ENCODE peak calls at places on chromosomes 5 and 9, in seven cellular contexts. One of them, this sample, is unnamed.

GRCh38 chr9:132411091-132411508 is 1.1 kb downstream of the CFAP77 start:
- DNase-seq in mesendoderm: peak
- DNase-seq in IMR-90: peak
- DNase-seq in H9: peak
- DNase-seq in trophoblast cell: no peak
- DNase-seq in neuronal stem cell: peak
- DNase-seq in H1: peak
- DNase-seq in this sample: peak

GRCh38 chr9:32430720-32431119 is 46.3 kb downstream of the ACO1 start:
- DNase-seq in mesendoderm: no peak
- DNase-seq in IMR-90: peak
- DNase-seq in H9: no peak
- DNase-seq in trophoblast cell: no peak
- DNase-seq in neuronal stem cell: no peak
- DNase-seq in H1: no peak
- DNase-seq in this sample: peak

GRCh38 chr9:6757988-6758417 is 230 bp downstream of the KDM4C start:
- DNase-seq in mesendoderm: no peak
- DNase-seq in IMR-90: no peak
- DNase-seq in H9: no peak
- DNase-seq in trophoblast cell: no peak
- DNase-seq in neuronal stem cell: peak
- DNase-seq in H1: peak
- DNase-seq in this sample: no peak

GRCh38 chr5:126917918-126918623 is 112.3 kb downstream of the MARCHF3 start:
- DNase-seq in mesendoderm: peak
- DNase-seq in IMR-90: peak
- DNase-seq in H9: peak
- DNase-seq in trophoblast cell: no peak
- DNase-seq in neuronal stem cell: no peak
- DNase-seq in H1: no peak
- DNase-seq in this sample: peak

GRCh38 chr5:5135957-5136676 is 4.0 kb upstream of the ADAMTS16 start:
- DNase-seq in mesendoderm: no peak
- DNase-seq in IMR-90: peak
- DNase-seq in H9: no peak
- DNase-seq in trophoblast cell: no peak
- DNase-seq in neuronal stem cell: no peak
- DNase-seq in H1: no peak
- DNase-seq in this sample: peak

GRCh38 chr5:91848453-91848852 is 465.3 kb upstream of the ARRDC3 start:
- DNase-seq in mesendoderm: peak
- DNase-seq in IMR-90: peak
- DNase-seq in H9: no peak
- DNase-seq in trophoblast cell: no peak
- DNase-seq in neuronal stem cell: no peak
- DNase-seq in H1: no peak
- DNase-seq in this sample: peak

GRCh38 chr5:86500947-86501346 is 116.8 kb upstream of the COX7C start:
- DNase-seq in mesendoderm: peak
- DNase-seq in IMR-90: no peak
- DNase-seq in H9: no peak
- DNase-seq in trophoblast cell: no peak
- DNase-seq in neuronal stem cell: no peak
- DNase-seq in H1: no peak
- DNase-seq in this sample: peak

GRCh38 chr5:31193591-31194457 is at the start of gene CDH6:
- DNase-seq in mesendoderm: peak
- DNase-seq in IMR-90: peak
- DNase-seq in H9: peak
- DNase-seq in trophoblast cell: no peak
- DNase-seq in neuronal stem cell: peak
- DNase-seq in H1: peak
- DNase-seq in this sample: peak

GRCh38 chr9:133784731-133785561 is 46.8 kb upstream of the SARDH start:
- DNase-seq in mesendoderm: no peak
- DNase-seq in IMR-90: no peak
- DNase-seq in H9: no peak
- DNase-seq in trophoblast cell: peak
- DNase-seq in neuronal stem cell: no peak
- DNase-seq in H1: no peak
- DNase-seq in this sample: no peak

GRCh38 chr5:149605998-149606721 is 24.9 kb downstream of the ARHGEF37 start:
- DNase-seq in mesendoderm: no peak
- DNase-seq in IMR-90: peak
- DNase-seq in H9: no peak
- DNase-seq in trophoblast cell: peak
- DNase-seq in neuronal stem cell: no peak
- DNase-seq in H1: no peak
- DNase-seq in this sample: peak

GRCh38 chr5:68406767-68407232 is 191.2 kb downstream of the PIK3R1 start:
- DNase-seq in mesendoderm: no peak
- DNase-seq in IMR-90: no peak
- DNase-seq in H9: no peak
- DNase-seq in trophoblast cell: no peak
- DNase-seq in neuronal stem cell: no peak
- DNase-seq in H1: peak
- DNase-seq in this sample: no peak

GRCh38 chr9:116475201-116475600 is 211.9 kb upstream of the TRIM32 start:
- DNase-seq in mesendoderm: no peak
- DNase-seq in IMR-90: peak
- DNase-seq in H9: no peak
- DNase-seq in trophoblast cell: no peak
- DNase-seq in neuronal stem cell: no peak
- DNase-seq in H1: no peak
- DNase-seq in this sample: peak

GRCh38 chr5:140481758-140482157 is 65.7 kb upstream of the EIF4EBP3 start:
- DNase-seq in mesendoderm: no peak
- DNase-seq in IMR-90: peak
- DNase-seq in H9: no peak
- DNase-seq in trophoblast cell: no peak
- DNase-seq in neuronal stem cell: no peak
- DNase-seq in H1: no peak
- DNase-seq in this sample: no peak

GRCh38 chr5:142179776-142180387 is 71.3 kb downstream of the NDFIP1 start:
- DNase-seq in mesendoderm: no peak
- DNase-seq in IMR-90: no peak
- DNase-seq in H9: no peak
- DNase-seq in trophoblast cell: no peak
- DNase-seq in neuronal stem cell: no peak
- DNase-seq in H1: no peak
- DNase-seq in this sample: no peak

GRCh38 chr9:98806394-98807069 is 938 bp upstream of the GALNT12 start:
- DNase-seq in mesendoderm: no peak
- DNase-seq in IMR-90: peak
- DNase-seq in H9: no peak
- DNase-seq in trophoblast cell: no peak
- DNase-seq in neuronal stem cell: no peak
- DNase-seq in H1: no peak
- DNase-seq in this sample: no peak

GRCh38 chr9:135971106-135971766 is 10.1 kb upstream of the UBAC1 start:
- DNase-seq in mesendoderm: no peak
- DNase-seq in IMR-90: peak
- DNase-seq in H9: no peak
- DNase-seq in trophoblast cell: no peak
- DNase-seq in neuronal stem cell: no peak
- DNase-seq in H1: no peak
- DNase-seq in this sample: no peak

GRCh38 chr5:32233696-32234447 is 59.8 kb upstream of the GOLPH3 start:
- DNase-seq in mesendoderm: no peak
- DNase-seq in IMR-90: peak
- DNase-seq in H9: no peak
- DNase-seq in trophoblast cell: no peak
- DNase-seq in neuronal stem cell: no peak
- DNase-seq in H1: no peak
- DNase-seq in this sample: peak

GRCh38 chr5:74127377-74128338 is 501.7 kb downstream of the ARHGEF28 start:
- DNase-seq in mesendoderm: peak
- DNase-seq in IMR-90: peak
- DNase-seq in H9: no peak
- DNase-seq in trophoblast cell: no peak
- DNase-seq in neuronal stem cell: no peak
- DNase-seq in H1: no peak
- DNase-seq in this sample: no peak

GRCh38 chr9:114529285-114529684 is 24.0 kb upstream of the WHRN start:
- DNase-seq in mesendoderm: no peak
- DNase-seq in IMR-90: no peak
- DNase-seq in H9: no peak
- DNase-seq in trophoblast cell: no peak
- DNase-seq in neuronal stem cell: no peak
- DNase-seq in H1: no peak
- DNase-seq in this sample: no peak

GRCh38 chr9:133485531-133486260 is 6.8 kb upstream of the SLC2A6 start:
- DNase-seq in mesendoderm: no peak
- DNase-seq in IMR-90: no peak
- DNase-seq in H9: no peak
- DNase-seq in trophoblast cell: no peak
- DNase-seq in neuronal stem cell: no peak
- DNase-seq in H1: no peak
- DNase-seq in this sample: no peak

GRCh38 chr5:180394031-180394636 is 41.0 kb upstream of the GFPT2 start:
- DNase-seq in mesendoderm: peak
- DNase-seq in IMR-90: no peak
- DNase-seq in H9: peak
- DNase-seq in trophoblast cell: no peak
- DNase-seq in neuronal stem cell: no peak
- DNase-seq in H1: no peak
- DNase-seq in this sample: no peak

GRCh38 chr5:174596429-174596828 is 128.0 kb upstream of the MSX2 start:
- DNase-seq in mesendoderm: peak
- DNase-seq in IMR-90: peak
- DNase-seq in H9: no peak
- DNase-seq in trophoblast cell: no peak
- DNase-seq in neuronal stem cell: no peak
- DNase-seq in H1: no peak
- DNase-seq in this sample: peak

GRCh38 chr5:180624630-180625029 is 24.8 kb downstream of the FLT4 start:
- DNase-seq in mesendoderm: no peak
- DNase-seq in IMR-90: no peak
- DNase-seq in H9: no peak
- DNase-seq in trophoblast cell: no peak
- DNase-seq in neuronal stem cell: no peak
- DNase-seq in H1: no peak
- DNase-seq in this sample: no peak

GRCh38 chr5:149616727-149617284 is 35.5 kb downstream of the ARHGEF37 start:
- DNase-seq in mesendoderm: no peak
- DNase-seq in IMR-90: no peak
- DNase-seq in H9: no peak
- DNase-seq in trophoblast cell: no peak
- DNase-seq in neuronal stem cell: no peak
- DNase-seq in H1: no peak
- DNase-seq in this sample: no peak

DNA sequence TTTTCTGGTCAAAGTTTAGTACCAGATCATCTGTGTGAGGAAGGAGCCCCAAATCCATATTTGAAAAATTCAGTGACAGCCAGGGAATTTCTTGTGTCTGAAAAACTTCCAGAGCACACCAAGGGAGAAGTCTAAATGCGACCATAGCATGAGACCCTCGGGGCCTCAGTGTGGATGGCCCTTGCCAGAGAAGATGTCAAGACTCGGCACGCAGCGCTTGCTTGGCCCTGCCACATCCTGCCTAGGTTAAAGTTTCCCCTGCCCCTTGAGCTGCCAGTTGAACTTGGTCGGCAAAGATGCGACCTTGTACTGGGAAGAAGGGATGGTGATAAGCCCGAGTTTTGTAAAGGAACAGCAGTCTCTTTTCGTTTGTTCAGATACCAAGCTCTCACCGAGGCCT is 65.8 kb downstream of the IL31RA start:
- DNase-seq in mesendoderm: no peak
- DNase-seq in IMR-90: no peak
- DNase-seq in H9: no peak
- DNase-seq in trophoblast cell: no peak
- DNase-seq in neuronal stem cell: no peak
- DNase-seq in H1: no peak
- DNase-seq in this sample: no peak
- H2BK120ac ChIP-seq in mesendoderm: no peak
- H2BK120ac ChIP-seq in IMR-90: no peak
- H2BK120ac ChIP-seq in H9: no peak
- H2BK120ac ChIP-seq in trophoblast cell: no peak
- H2BK120ac ChIP-seq in neuronal stem cell: no peak
- H2BK120ac ChIP-seq in H1: no peak
- H2BK120ac ChIP-seq in this sample: no peak

DNA sequence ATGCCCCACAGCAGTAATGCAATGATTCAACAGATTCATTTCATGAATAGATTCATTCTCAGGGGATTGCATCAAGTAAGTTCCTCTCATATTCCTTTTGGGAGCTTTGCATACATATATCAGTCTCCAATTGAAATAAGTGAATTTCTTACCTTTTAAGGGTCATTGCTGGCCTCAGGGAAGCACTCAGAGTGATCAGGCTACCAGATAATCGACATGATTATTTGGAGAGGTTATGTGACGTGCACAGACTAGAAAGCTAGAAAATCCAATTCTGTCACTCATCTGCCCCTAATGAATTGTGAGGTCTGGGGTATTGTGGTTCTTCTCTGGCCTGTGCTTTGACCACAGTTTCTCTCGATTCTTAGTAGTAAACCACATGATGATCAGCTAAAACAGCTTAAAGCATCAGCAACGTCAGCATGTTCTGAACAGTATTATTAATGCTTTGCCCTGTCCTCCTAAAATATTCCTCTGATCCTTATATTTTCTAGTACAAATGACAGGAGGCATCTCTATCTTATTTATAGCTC is 179.8 kb downstream of the ATPSCKMT start:
- DNase-seq in mesendoderm: no peak
- DNase-seq in IMR-90: no peak
- DNase-seq in H9: no peak
- DNase-seq in trophoblast cell: no peak
- DNase-seq in neuronal stem cell: no peak
- DNase-seq in H1: no peak
- DNase-seq in this sample: no peak
- H2BK120ac ChIP-seq in mesendoderm: no peak
- H2BK120ac ChIP-seq in IMR-90: no peak
- H2BK120ac ChIP-seq in H9: no peak
- H2BK120ac ChIP-seq in trophoblast cell: no peak
- H2BK120ac ChIP-seq in neuronal stem cell: no peak
- H2BK120ac ChIP-seq in H1: no peak
- H2BK120ac ChIP-seq in this sample: no peak

DNA sequence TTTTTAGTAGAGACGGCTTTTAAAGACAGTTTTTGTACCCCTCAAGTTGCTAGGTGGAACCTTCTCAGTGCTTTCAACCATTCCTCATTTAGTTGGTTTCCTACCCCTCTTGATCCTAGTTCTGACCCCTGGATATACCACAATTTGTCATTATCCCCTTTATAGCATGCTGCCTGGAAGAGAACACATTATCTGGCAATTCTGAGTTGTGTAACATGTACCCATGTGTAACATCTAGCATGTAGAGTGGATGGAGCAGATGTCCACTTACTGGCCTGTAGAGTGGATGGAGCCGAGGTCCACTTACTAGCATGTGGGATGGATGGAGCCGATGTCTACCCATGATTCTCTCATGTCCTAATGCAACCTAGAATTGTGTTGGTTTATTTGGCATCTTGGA is 7.5 kb downstream of the SLC36A1 start:
- DNase-seq in mesendoderm: no peak
- DNase-seq in IMR-90: no peak
- DNase-seq in H9: no peak
- DNase-seq in trophoblast cell: no peak
- DNase-seq in neuronal stem cell: no peak
- DNase-seq in H1: no peak
- DNase-seq in this sample: no peak
- H2BK120ac ChIP-seq in mesendoderm: no peak
- H2BK120ac ChIP-seq in IMR-90: no peak
- H2BK120ac ChIP-seq in H9: no peak
- H2BK120ac ChIP-seq in trophoblast cell: no peak
- H2BK120ac ChIP-seq in neuronal stem cell: no peak
- H2BK120ac ChIP-seq in H1: no peak
- H2BK120ac ChIP-seq in this sample: no peak

GRCh38 chr5:159833088-159833487 is 83.2 kb upstream of the ADRA1B start:
- DNase-seq in mesendoderm: peak
- DNase-seq in IMR-90: no peak
- DNase-seq in H9: no peak
- DNase-seq in trophoblast cell: no peak
- DNase-seq in neuronal stem cell: no peak
- DNase-seq in H1: no peak
- DNase-seq in this sample: no peak
- H2BK120ac ChIP-seq in mesendoderm: no peak
- H2BK120ac ChIP-seq in IMR-90: no peak
- H2BK120ac ChIP-seq in H9: no peak
- H2BK120ac ChIP-seq in trophoblast cell: no peak
- H2BK120ac ChIP-seq in neuronal stem cell: no peak
- H2BK120ac ChIP-seq in H1: no peak
- H2BK120ac ChIP-seq in this sample: no peak